ENCODE peak calls at places on chromosomes 11 and 22, in nine cellular contexts. H, M, J, O, B, X, R, F and K are unnamed samples.

GRCh38 chr22:36081023-36081431 is 52.4 kb upstream of the RBFOX2 start:
- DNase-seq in X (no peak), F (peak; percentile 87), M (no peak), H (no peak), R (no peak), B (peak; percentile 77), O (no peak), J (no peak), K (peak; percentile 78)

GRCh38 chr11:116217006-116217405 is 555.8 kb downstream of the BUD13 start:
- DNase-seq in R (no peak), X (peak; percentile 10), M (peak; percentile 56), B (peak; percentile 15), H (no peak), O (no peak), J (no peak), F (peak; percentile 49), K (no peak)

GRCh38 chr11:126918556-126918955 is 82.0 kb downstream of the KIRREL3 start:
- DNase-seq in M (no peak), O (no peak), B (no peak), F (no peak), R (no peak), J (no peak), H (no peak), X (no peak), K (no peak)

GRCh38 chr22:20298803-20299735 is 20.8 kb downstream of the DGCR6L start:
- DNase-seq in R (peak; percentile 76), X (peak; percentile 69), M (peak; percentile 34), B (peak; percentile 87), H (no peak), J (peak; percentile 87), O (peak; percentile 56), F (peak; percentile 35), K (no peak)

GRCh38 chr11:114174712-114175495 is 115.4 kb downstream of the ZBTB16 start:
- DNase-seq in O (no peak), B (peak; percentile 24), R (no peak), X (no peak), M (no peak), H (no peak), J (no peak), F (no peak), K (no peak)

GRCh38 chr11:78138694-78139421 is 568 bp downstream of the ALG8 start:
- DNase-seq in F (peak; percentile 28), O (no peak), B (peak; percentile 57), R (no peak), J (no peak), M (no peak), H (no peak), X (no peak), K (no peak)

GRCh38 chr22:19448076-19448607 is 631 bp upstream of the C22orf39 start:
- DNase-seq in H (peak; percentile 34), M (peak; percentile 50), F (peak; percentile 51), B (peak; percentile 60), J (peak; percentile 22), X (no peak), O (peak; percentile 58), R (peak; percentile 85), K (no peak)

GRCh38 chr11:57881647-57882046 is 120.0 kb downstream of the CTNND1 start:
- DNase-seq in H (no peak), X (no peak), F (no peak), R (no peak), O (no peak), J (no peak), B (no peak), M (no peak), K (no peak)

GRCh38 chr11:37849731-37850130 is 1251.7 kb upstream of the RAG2 start:
- DNase-seq in X (no peak), J (no peak), O (no peak), R (no peak), B (no peak), M (no peak), H (no peak), F (no peak), K (no peak)

GRCh38 chr11:90254065-90254464 is 31.2 kb upstream of the CHORDC1 start:
- DNase-seq in H (no peak), B (no peak), M (no peak), O (no peak), F (no peak), X (no peak), R (no peak), J (no peak), K (no peak)

GRCh38 chr11:128551641-128552335 is 35.6 kb downstream of the ETS1 start:
- DNase-seq in X (no peak), M (no peak), O (peak; percentile 33), J (peak; percentile 31), B (no peak), H (no peak), F (no peak), R (no peak), K (no peak)

GRCh38 chr11:14443642-14444041 is 56.0 kb downstream of the COPB1 start:
- DNase-seq in M (no peak), H (no peak), X (no peak), B (peak; percentile 56), F (peak; percentile 72), R (no peak), O (no peak), J (no peak), K (no peak)

GRCh38 chr22:39132871-39133524 is 19.5 kb downstream of the CBX7 start:
- DNase-seq in B (no peak), H (no peak), X (no peak), F (no peak), J (no peak), O (no peak), M (no peak), R (no peak), K (no peak)

GRCh38 chr11:69142894-69143293 is 12.8 kb upstream of the SMIM38 start:
- DNase-seq in F (no peak), O (no peak), X (no peak), M (no peak), J (no peak), H (no peak), R (no peak), B (no peak), K (no peak)

GRCh38 chr11:9823439-9823838 is 159.6 kb downstream of the SWAP70 start:
- DNase-seq in O (no peak), B (peak; percentile 62), H (no peak), M (no peak), X (no peak), F (no peak), J (no peak), R (no peak), K (no peak)